ENCODE peak calls at places on chromosomes 3 and 15, in nine cellular contexts. H, B, T, N, M, J, I, E and R are unnamed samples.

GRCh38 chr3:49701388-49702077 is 12.2 kb downstream of the RNF123 start:
- DNase-seq in B (no peak), H (no peak), T (no peak), J (no peak), N (peak; percentile 75), I (no peak), M (no peak), E (no peak), R (no peak)

GRCh38 chr3:25468866-25469319 is 40.8 kb downstream of the RARB start:
- DNase-seq in B (peak; percentile 93), M (peak; percentile 9), J (no peak), H (no peak), I (peak; percentile 83), N (peak; percentile 32), T (no peak), E (peak; percentile 81), R (peak; percentile 73)

GRCh38 chr15:40723919-40724318 is 28.9 kb downstream of the RAD51 start:
- DNase-seq in B (no peak), E (no peak), N (no peak), H (no peak), I (no peak), M (no peak), J (no peak), T (no peak), R (no peak)

GRCh38 chr3:9172851-9173320 is 76.6 kb downstream of the SRGAP3 start:
- DNase-seq in N (no peak), H (no peak), M (no peak), B (no peak), I (no peak), J (peak; percentile 13), T (no peak), E (no peak), R (no peak)

GRCh38 chr3:111864821-111865656 is 6.0 kb downstream of the PHLDB2 start:
- DNase-seq in M (no peak), T (peak; percentile 90), B (peak; percentile 90), H (no peak), J (peak; percentile 26), N (no peak), E (no peak), I (no peak), R (peak; percentile 96)

GRCh38 chr3:129313415-129313982 is 34.8 kb downstream of the HMCES start:
- DNase-seq in B (peak; percentile 22), H (no peak), T (no peak), E (no peak), J (no peak), N (no peak), I (no peak), M (no peak), R (no peak)

GRCh38 chr3:63067999-63068645 is 192.9 kb upstream of the CADPS start:
- DNase-seq in H (no peak), T (no peak), E (no peak), M (no peak), B (peak; percentile 47), I (no peak), J (peak; percentile 18), N (peak; percentile 86), R (peak; percentile 49)

GRCh38 chr3:36489679-36490420 is 109.5 kb downstream of the STAC start:
- DNase-seq in J (no peak), H (no peak), E (no peak), N (no peak), B (no peak), M (no peak), T (no peak), I (no peak), R (no peak)

GRCh38 chr3:69823710-69824109 is 84.4 kb downstream of the MITF start:
- DNase-seq in J (no peak), B (peak; percentile 50), N (no peak), I (no peak), E (no peak), M (no peak), T (no peak), H (no peak), R (no peak)

GRCh38 chr15:20340331-20340811 is 201.2 kb downstream of the GOLGA6L6 start:
- DNase-seq in M (peak; percentile 49), N (no peak), E (peak; percentile 78), H (no peak), B (no peak), J (peak; percentile 22), I (peak; percentile 65), T (peak; percentile 54), R (no peak)

GRCh38 chr3:87260270-87260669 is 16.1 kb downstream of the POU1F1 start:
- DNase-seq in T (peak; percentile 50), M (peak; percentile 51), N (peak; percentile 72), J (peak; percentile 74), B (peak; percentile 81), E (no peak), I (no peak), H (no peak), R (peak; percentile 73)

GRCh38 chr3:61897848-61898247 is 336.5 kb downstream of the PTPRG start:
- DNase-seq in I (no peak), M (no peak), B (no peak), H (no peak), N (no peak), E (no peak), J (no peak), T (no peak), R (no peak)

GRCh38 chr3:61893840-61894566 is 332.6 kb downstream of the PTPRG start:
- DNase-seq in H (no peak), J (no peak), E (no peak), I (no peak), B (no peak), N (no peak), T (no peak), M (no peak), R (peak; percentile 53)

GRCh38 chr3:61896251-61896650 is 334.9 kb downstream of the PTPRG start:
- DNase-seq in J (no peak), N (no peak), B (no peak), T (no peak), E (no peak), M (no peak), I (no peak), H (no peak), R (no peak)

GRCh38 chr3:61892881-61893280 is 331.5 kb downstream of the PTPRG start:
- DNase-seq in M (peak; percentile 14), J (no peak), N (no peak), I (no peak), T (no peak), E (no peak), B (no peak), H (no peak), R (no peak)

GRCh38 chr3:61894988-61895935 is 333.9 kb downstream of the PTPRG start:
- DNase-seq in T (peak; percentile 91), B (peak; percentile 95), M (peak; percentile 87), N (no peak), H (peak; percentile 77), E (peak; percentile 75), I (peak; percentile 81), J (peak; percentile 29), R (peak; percentile 94)
- TF ChIP-seq CTCF in T (no peak), B (peak; percentile 17), M (peak; percentile 8), N (peak; percentile 16), H (no peak), E (no peak), I (no peak), J (no peak), R (no peak)

GRCh38 chr3:12300137-12300536 is 11.3 kb downstream of the PPARG start:
- DNase-seq in N (no peak), H (no peak), E (no peak), M (no peak), B (no peak), T (no peak), J (peak; percentile 62), I (no peak), R (no peak)
- H3K4me3 ChIP-seq in N (no peak overlapping the region), H (no peak overlapping the region), E (no peak overlapping the region), M (no peak overlapping the region), B (no peak overlapping the region), T (no peak overlapping the region), J (no peak overlapping the region), I (no peak overlapping the region), R (no peak overlapping the region)

GRCh38 chr3:98817546-98817945 is 54.4 kb downstream of the ST3GAL6 start:
- DNase-seq in H (no peak), B (peak; percentile 79), N (peak; percentile 46), T (peak; percentile 64), M (no peak), I (no peak), E (no peak), J (peak; percentile 59), R (peak; percentile 83)

GRCh38 chr3:98809561-98809960 is 46.4 kb downstream of the ST3GAL6 start:
- DNase-seq in N (no peak), M (no peak), T (no peak), I (no peak), J (no peak), B (peak; percentile 53), H (no peak), E (peak; percentile 41), R (no peak)

GRCh38 chr3:98811048-98811447 is 47.9 kb downstream of the ST3GAL6 start:
- DNase-seq in N (no peak), H (no peak), E (no peak), B (peak; percentile 54), T (no peak), I (no peak), M (no peak), J (no peak), R (no peak)

GRCh38 chr3:98814799-98815450 is 51.8 kb downstream of the ST3GAL6 start:
- DNase-seq in T (peak; percentile 70), B (peak; percentile 85), M (no peak), J (peak; percentile 53), H (no peak), E (no peak), I (no peak), N (no peak), R (peak; percentile 73)

GRCh38 chr3:98812851-98813374 is 49.8 kb downstream of the ST3GAL6 start:
- DNase-seq in B (peak; percentile 72), T (peak; percentile 69), H (no peak), E (no peak), J (peak; percentile 87), M (no peak), N (peak; percentile 20), I (no peak), R (peak; percentile 70)
- TF ChIP-seq CTCF in B (peak; percentile 51), T (peak; percentile 93), H (peak; percentile 70), E (peak; percentile 57), J (peak; percentile 76), M (peak; percentile 48), N (peak; percentile 75), I (peak; percentile 70), R (peak; percentile 49)

GRCh38 chr3:197398301-197398878 is 100.0 kb upstream of the DLG1 start:
- DNase-seq in T (no peak), H (no peak), N (no peak), I (peak; percentile 23), J (no peak), B (no peak), M (no peak), E (no peak), R (no peak)

GRCh38 chr3:197392961-197393360 is 94.5 kb upstream of the DLG1 start:
- DNase-seq in J (no peak), I (peak; percentile 54), B (no peak), H (no peak), E (no peak), T (no peak), M (no peak), N (no peak), R (peak; percentile 18)

GRCh38 chr3:197394464-197395321 is 96.3 kb upstream of the DLG1 start:
- DNase-seq in J (no peak), N (no peak), M (peak; percentile 27), I (peak; percentile 92), H (peak; percentile 35), B (peak; percentile 97), E (peak; percentile 82), T (peak; percentile 97), R (peak; percentile 99)

GRCh38 chr3:197397812-197398211 is 99.4 kb upstream of the DLG1 start:
- DNase-seq in M (no peak), H (no peak), N (no peak), I (no peak), B (no peak), E (no peak), T (no peak), J (no peak), R (no peak)

GRCh38 chr3:197393711-197394110 is 95.3 kb upstream of the DLG1 start:
- DNase-seq in E (no peak), H (no peak), B (no peak), M (no peak), I (peak; percentile 55), N (no peak), J (no peak), T (no peak), R (no peak)
- H3K4me3 ChIP-seq in E (no peak overlapping the region), H (no peak overlapping the region), B (no peak overlapping the region), M (no peak overlapping the region), I (no peak overlapping the region), N (no peak overlapping the region), J (no peak overlapping the region), T (no peak overlapping the region), R (no peak overlapping the region)